ENCODE peak calls at places on chromosomes 3 and 15, in nine cellular contexts. Z is NCI-H1417; Q is GM10248; L is anterior cingulate cortex; C is brain microvascular endothelial cell; E is lung microvascular endothelial cell; D is stimulated activated CD4-positive, alpha-beta T cell treated with anti-CD3 and anti-CD28 coated beads, Interleukin-2, amount 100 ng/mL, for 48 hours; A is ureter; M is midbrain. S is an unnamed sample.

GRCh38 chr3:160675566-160676124 is 1.3 kb upstream of the ARL14 start:
- DNase-seq in Z (no peak), Q (no peak), L (no peak), C (no peak), E (peak), D (no peak), A (no peak), M (no peak), S (no peak)

GRCh38 chr15:31207246-31207645 is 105.7 kb upstream of the TRPM1 start:
- DNase-seq in Z (no peak), Q (no peak), L (no peak), C (no peak), E (no peak), D (no peak), A (no peak), M (no peak), S (peak)

GRCh38 chr15:96171271-96171739 is 159.2 kb upstream of the NR2F2 start:
- DNase-seq in Z (no peak), Q (no peak), L (no peak), C (no peak), E (no peak), D (no peak), A (no peak), M (no peak), S (no peak)

GRCh38 chr15:48751595-48751994 is 59.3 kb downstream of the CEP152 start:
- DNase-seq in Z (no peak), Q (no peak), L (no peak), C (no peak), E (no peak), D (no peak), A (no peak), M (no peak), S (no peak)

GRCh38 chr3:153273217-153273616 is 111.2 kb downstream of the RAP2B start:
- DNase-seq in Z (no peak), Q (no peak), L (no peak), C (no peak), E (no peak), D (no peak), A (no peak), M (no peak), S (no peak)

GRCh38 chr3:168048414-168049330 is 47.1 kb downstream of the GOLIM4 start:
- DNase-seq in Z (no peak), Q (no peak), L (no peak), C (no peak), E (no peak), D (no peak), A (no peak), M (no peak), S (no peak)

GRCh38 chr3:13546667-13547171 is 2.2 kb upstream of the FBLN2 start:
- DNase-seq in Z (no peak), Q (no peak), L (no peak), C (peak), E (no peak), D (no peak), A (no peak), M (no peak), S (no peak)

GRCh38 chr15:41892621-41893421 is 1.0 kb downstream of the SPTBN5 start:
- DNase-seq in Z (no peak), Q (no peak), L (no peak), C (no peak), E (no peak), D (no peak), A (no peak), M (no peak), S (peak)

GRCh38 chr3:59327324-59327939 is 277.6 kb upstream of the CFAP20DC start:
- DNase-seq in Z (no peak), Q (no peak), L (no peak), C (peak), E (no peak), D (no peak), A (no peak), M (no peak), S (no peak)

GRCh38 chr15:90367578-90367977 is 15.5 kb downstream of the ZNF774 start:
- DNase-seq in Z (no peak), Q (no peak), L (no peak), C (no peak), E (no peak), D (no peak), A (no peak), M (no peak), S (no peak)

GRCh38 chr3:14962762-14963161 is 15.4 kb downstream of the NR2C2 start:
- DNase-seq in Z (no peak), Q (no peak), L (no peak), C (peak), E (no peak), D (no peak), A (no peak), M (no peak), S (no peak)

GRCh38 chr15:51077565-51078153 is 17.0 kb downstream of the TNFAIP8L3 start:
- DNase-seq in Z (no peak), Q (peak), L (peak), C (peak), E (no peak), D (peak), A (peak), M (peak), S (peak)

GRCh38 chr3:49656541-49657112 is 17.5 kb upstream of the APEH start:
- DNase-seq in Z (no peak), Q (no peak), L (no peak), C (no peak), E (no peak), D (no peak), A (no peak), M (no peak), S (no peak)

GRCh38 chr3:184299488-184300376 is 691 bp downstream of the PSMD2 start:
- DNase-seq in Z (no peak), Q (peak), L (no peak), C (peak), E (no peak), D (no peak), A (peak), M (no peak), S (no peak)

GRCh38 chr3:14923476-14923875 is 23.9 kb upstream of the NR2C2 start:
- DNase-seq in Z (no peak), Q (no peak), L (no peak), C (no peak), E (no peak), D (no peak), A (no peak), M (no peak), S (no peak)

GRCh38 chr3:136149569-136150136 is 46.5 kb downstream of the MSL2 start:
- DNase-seq in Z (no peak), Q (no peak), L (no peak), C (peak), E (no peak), D (no peak), A (no peak), M (no peak), S (no peak)

GRCh38 chr3:186626254-186626847 is 13.5 kb downstream of the AHSG start:
- DNase-seq in Z (no peak), Q (no peak), L (no peak), C (no peak), E (no peak), D (no peak), A (no peak), M (no peak), S (no peak)

GRCh38 chr3:9703736-9704342 is at the start of gene CPNE9:
- DNase-seq in Z (peak), Q (no peak), L (no peak), C (no peak), E (no peak), D (no peak), A (no peak), M (no peak), S (no peak)

GRCh38 chr3:20999661-21000060 is 751.3 kb downstream of the ZNF385D start:
- DNase-seq in Z (no peak), Q (no peak), L (no peak), C (no peak), E (no peak), D (no peak), A (no peak), M (no peak), S (no peak)

GRCh38 chr3:161560006-161560637 is 63.5 kb downstream of the OTOL1 start:
- DNase-seq in Z (peak), Q (no peak), L (peak), C (peak), E (peak), D (no peak), A (peak), M (peak), S (no peak)

GRCh38 chr15:64763021-64763420 is 12.4 kb downstream of the RBPMS2 start:
- DNase-seq in Z (no peak), Q (no peak), L (no peak), C (no peak), E (no peak), D (no peak), A (no peak), M (no peak), S (no peak)

GRCh38 chr3:183098538-183099025 is 714 bp downstream of the MCCC1 start:
- DNase-seq in Z (no peak), Q (peak), L (peak), C (no peak), E (peak), D (no peak), A (no peak), M (no peak), S (no peak)

GRCh38 chr3:136434429-136434828 is 184.3 kb downstream of the PCCB start:
- DNase-seq in Z (no peak), Q (no peak), L (no peak), C (no peak), E (no peak), D (no peak), A (no peak), M (no peak), S (no peak)

GRCh38 chr15:58490405-58491150 is 58.8 kb downstream of the LIPC start:
- DNase-seq in Z (peak), Q (no peak), L (no peak), C (no peak), E (no peak), D (no peak), A (peak), M (no peak), S (no peak)

GRCh38 chr3:129657261-129658046 is 51.0 kb upstream of the PLXND1 start:
- DNase-seq in Z (no peak), Q (no peak), L (no peak), C (no peak), E (peak), D (no peak), A (no peak), M (no peak), S (no peak)

GRCh38 chr15:58014040-58014439 is 51.5 kb downstream of the ALDH1A2 start:
- DNase-seq in Z (no peak), Q (no peak), L (no peak), C (no peak), E (no peak), D (no peak), A (no peak), M (no peak), S (no peak)

GRCh38 chr3:155232605-155233004 is 60.9 kb downstream of the STRIT1 start:
- DNase-seq in Z (no peak), Q (no peak), L (no peak), C (peak), E (peak), D (no peak), A (peak), M (no peak), S (no peak)

GRCh38 chr3:150599611-150600297 is 3.4 kb upstream of the SELENOT start:
- DNase-seq in Z (no peak), Q (peak), L (no peak), C (peak), E (peak), D (no peak), A (no peak), M (no peak), S (no peak)

GRCh38 chr3:143119009-143119914 is at the start of gene CHST2:
- DNase-seq in Z (peak), Q (peak), L (peak), C (peak), E (peak), D (peak), A (peak), M (peak), S (peak)

GRCh38 chr3:138950006-138950644 is 3.1 kb downstream of the FOXL2NB start:
- DNase-seq in Z (peak), Q (no peak), L (peak), C (no peak), E (peak), D (peak), A (no peak), M (no peak), S (no peak)

GRCh38 chr3:197756704-197757103 is 7.0 kb downstream of the FYTTD1 start:
- DNase-seq in Z (no peak), Q (no peak), L (no peak), C (no peak), E (no peak), D (no peak), A (no peak), M (no peak), S (no peak)

S was measured in CD8-positive, alpha-beta memory T cell.